ENCODE peak calls at places on chromosome 14, in five cellular contexts. A is Caki2, F is uterus, Q is smooth muscle cell of the brain vasculature, J is progenitor cell of endocrine pancreas. E is an unnamed sample.

GRCh38 chr14:94132285-94132887 is 3.0 kb upstream of the IFI27L2 start:
- DNase-seq in J (peak), Q (no peak), A (peak), F (no peak), E (no peak)

GRCh38 chr14:34498684-34499412 is 36.8 kb upstream of the SPTSSA start:
- DNase-seq in A (peak), F (no peak), Q (no peak), J (no peak), E (no peak)

GRCh38 chr14:55221968-55222367 is 30.6 kb upstream of the DLGAP5 start:
- DNase-seq in J (no peak), Q (no peak), F (no peak), A (no peak), E (no peak)

GRCh38 chr14:24237463-24237955 is 4.8 kb downstream of the GMPR2 start:
- DNase-seq in F (no peak), Q (no peak), J (no peak), A (no peak), E (no peak)

GRCh38 chr14:101950100-101950499 is 14.3 kb upstream of the DYNC1H1 start:
- DNase-seq in F (no peak), J (no peak), A (no peak), Q (no peak), E (no peak)

GRCh38 chr14:94022532-94023411 is 3.4 kb upstream of the OTUB2 start:
- DNase-seq in F (no peak), A (no peak), J (no peak), Q (no peak), E (peak)

GRCh38 chr14:105144231-105144665 is 24.3 kb downstream of the JAG2 start:
- DNase-seq in Q (no peak), F (no peak), A (no peak), J (no peak), E (no peak)

GRCh38 chr14:32710351-32711102 is 228.2 kb upstream of the NPAS3 start:
- DNase-seq in A (no peak), J (no peak), F (no peak), Q (no peak), E (no peak)

GRCh38 chr14:56189306-56189705 is 71.1 kb downstream of the PELI2 start:
- DNase-seq in Q (no peak), F (no peak), J (no peak), A (peak), E (no peak)

GRCh38 chr14:31465113-31465512 is 7.8 kb upstream of the DTD2 start:
- DNase-seq in Q (no peak), J (no peak), A (no peak), F (no peak), E (no peak)

GRCh38 chr14:60817113-60817512 is 82.6 kb downstream of the MNAT1 start:
- DNase-seq in J (no peak), A (no peak), F (no peak), Q (no peak), E (no peak)

GRCh38 chr14:64444984-64445845 is 20.1 kb upstream of the AKAP5 start:
- DNase-seq in F (peak), J (no peak), A (peak), Q (no peak), E (no peak)

GRCh38 chr14:77314043-77314442 is 6.6 kb downstream of the POMT2 start:
- DNase-seq in F (no peak), Q (no peak), A (peak), J (no peak), E (no peak)

GRCh38 chr14:21498540-21499526 is 12.3 kb downstream of the METTL3 start:
- DNase-seq in A (peak), J (no peak), F (no peak), Q (peak), E (no peak)

GRCh38 chr14:94665121-94665520 is 52.9 kb downstream of the SERPINA3 start:
- DNase-seq in F (no peak), A (no peak), Q (peak), J (no peak), E (no peak)

GRCh38 chr14:80426686-80427085 is 215.4 kb upstream of the DIO2 start:
- DNase-seq in F (no peak), J (no peak), Q (no peak), A (no peak), E (no peak)

GRCh38 chr14:104876251-104876699 is 11.2 kb downstream of the CEP170B start:
- DNase-seq in A (peak), J (no peak), Q (no peak), F (no peak), E (peak)

GRCh38 chr14:70955543-70956480 is 48.6 kb downstream of the PCNX1 start:
- DNase-seq in J (no peak), Q (no peak), F (no peak), A (no peak), E (no peak)

GRCh38 chr14:68910540-68910939 is 68.6 kb downstream of the ACTN1 start:
- DNase-seq in Q (no peak), J (no peak), A (peak), F (no peak), E (no peak)

GRCh38 chr14:54177861-54178591 is 218.8 kb upstream of the CDKN3 start:
- DNase-seq in F (no peak), A (no peak), J (no peak), Q (no peak), E (no peak)

E was measured in psoas muscle.